ENCODE peak calls at places on chromosome 1, in four cellular contexts. K is dorsolateral prefrontal cortex, J is tibial artery, H is tibial nerve. R is an unnamed sample.

GRCh38 chr1:180562582-180562981 is 3.8 kb downstream of the OVAAL start:
- DNase-seq in K (no peak), J (no peak), H (no peak), R (no peak)

GRCh38 chr1:59025201-59025600 is 241.4 kb upstream of the JUN start:
- DNase-seq in K (no peak), J (no peak), H (no peak), R (no peak)

GRCh38 chr1:41175546-41175945 is 66.6 kb downstream of the SCMH1 start:
- DNase-seq in K (no peak), J (no peak), H (no peak), R (no peak)

GRCh38 chr1:30650959-30651320 is 72.4 kb downstream of the MATN1 start:
- DNase-seq in K (no peak), J (no peak), H (no peak), R (no peak)

GRCh38 chr1:197356723-197357533 is 88.9 kb downstream of the CRB1 start:
- DNase-seq in K (no peak), J (no peak), H (no peak), R (no peak)

GRCh38 chr1:53938136-53938830 is 7.2 kb downstream of the IFT25 start:
- DNase-seq in K (no peak), J (no peak), H (no peak), R (no peak)

GRCh38 chr1:225770586-225771248 is 6.9 kb upstream of the SRP9 start:
- DNase-seq in K (no peak), J (peak; percentile 33), H (no peak), R (no peak)

GRCh38 chr1:9721606-9722377 is 70.3 kb downstream of the PIK3CD start:
- DNase-seq in K (no peak), J (no peak), H (no peak), R (no peak)

GRCh38 chr1:5980314-5981008 is 11.8 kb downstream of the NPHP4 start:
- DNase-seq in K (peak; percentile 71), J (no peak), H (peak; percentile 59), R (peak; percentile 80)

GRCh38 chr1:16630661-16631247 is 17.4 kb upstream of the NBPF1 start:
- DNase-seq in K (peak; percentile 38), J (peak; percentile 72), H (no peak), R (peak; percentile 73)

GRCh38 chr1:169368406-169368769 is 393 bp downstream of the BLZF1 start:
- DNase-seq in K (peak; percentile 40), J (no peak), H (no peak), R (no peak)

DNA sequence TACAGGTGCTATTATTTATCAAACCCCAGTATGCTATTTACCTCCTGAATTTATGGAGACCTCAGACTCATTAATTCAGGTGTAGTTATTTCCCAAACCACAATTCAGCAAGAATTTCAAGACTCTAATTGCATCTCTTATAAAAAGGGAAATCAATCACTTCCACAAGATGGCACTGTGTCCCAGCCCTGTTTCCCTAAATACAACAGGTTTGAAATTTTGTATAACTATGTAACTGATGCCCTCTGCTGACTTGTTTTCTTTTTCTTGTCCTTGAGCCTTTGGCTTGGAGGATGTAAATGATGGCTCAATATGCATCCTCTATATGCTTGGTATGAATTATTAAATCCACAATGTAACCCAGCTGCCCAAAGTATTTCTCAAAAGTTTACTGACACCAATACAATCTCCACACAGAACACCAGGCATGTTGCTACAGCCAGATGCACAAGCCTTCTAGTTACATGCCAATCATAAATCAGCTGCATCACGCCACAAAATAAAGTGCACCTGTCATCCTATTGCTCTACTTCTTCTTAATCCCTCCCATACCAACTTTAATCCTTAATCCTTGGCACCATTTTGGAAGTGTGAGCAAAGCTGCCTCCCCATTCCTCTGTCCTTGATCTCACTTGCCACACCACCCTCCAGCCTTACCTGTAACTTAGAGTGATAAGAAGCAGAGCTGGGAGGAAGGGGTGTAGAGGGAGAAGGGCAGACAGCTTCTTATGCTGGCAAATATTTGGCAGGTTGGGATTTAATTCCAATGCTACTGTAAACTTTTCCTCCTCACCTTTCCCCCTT is 9.0 kb downstream of the C1orf105 start:
- DNase-seq in K (no peak), J (no peak), H (peak; percentile 52), R (no peak)
- TF ChIP-seq CTCF in K (peak; percentile 82), J (peak; percentile 75), H (peak; percentile 72), R (peak; percentile 60)

GRCh38 chr1:1164361-1164700 is 9.3 kb upstream of the TTLL10 start:
- DNase-seq in K (no peak), J (no peak), H (no peak), R (no peak)
- H3K27me3 ChIP-seq in K (peaks cover 30% of the 10 kb centered on the region), J (peaks cover 3% of the 10 kb centered on the region), H (peaks cover 83% of the 10 kb centered on the region), R (peaks cover 65% of the 10 kb centered on the region)

DNA sequence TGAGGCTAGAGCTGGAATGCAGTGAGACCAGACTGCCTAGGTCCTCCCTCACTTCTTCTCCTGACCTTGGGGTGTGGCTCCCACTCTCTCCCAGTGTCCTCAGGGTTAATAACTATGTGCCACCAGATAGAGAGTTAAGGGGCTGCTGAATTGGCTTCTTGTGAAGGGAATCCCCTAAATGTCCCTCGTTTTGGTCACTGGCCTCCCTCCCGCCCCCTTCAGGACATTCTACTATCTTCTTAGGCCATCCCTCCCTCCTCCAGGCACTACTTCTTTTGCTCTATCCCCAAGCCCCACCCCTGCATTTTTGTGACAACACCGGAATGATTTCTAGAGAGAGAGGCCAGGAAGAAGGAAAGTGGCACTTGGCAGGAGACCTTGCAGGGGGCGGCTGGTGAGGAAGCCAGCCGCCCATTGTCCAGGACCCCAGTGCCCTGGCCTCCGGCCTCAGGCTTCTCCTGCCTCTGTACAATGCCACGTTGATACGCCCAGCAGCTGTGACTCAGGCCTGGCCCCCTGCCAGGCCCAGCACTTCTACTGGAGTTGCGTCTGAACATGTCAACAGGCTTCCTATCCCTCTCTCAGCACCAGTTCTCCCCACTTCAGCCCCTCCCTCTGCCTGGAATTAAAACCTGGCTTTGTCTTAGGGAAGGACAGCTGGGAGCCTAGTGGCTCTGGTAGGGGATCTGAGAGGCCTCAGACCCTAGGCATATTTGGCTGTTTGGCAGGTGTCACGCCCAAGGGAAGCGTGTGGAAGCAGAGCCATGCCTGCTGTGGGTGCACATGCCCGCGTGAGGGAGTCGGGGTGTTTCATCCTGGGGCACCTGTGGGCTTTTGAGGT is 9.1 kb downstream of the LMNA start:
- DNase-seq in K (peak; percentile 92), J (peak; percentile 98), H (peak; percentile 93), R (peak; percentile 99)
- TF ChIP-seq CTCF in K (peak; percentile 15), J (no peak), H (peak; percentile 33), R (no peak)

DNA sequence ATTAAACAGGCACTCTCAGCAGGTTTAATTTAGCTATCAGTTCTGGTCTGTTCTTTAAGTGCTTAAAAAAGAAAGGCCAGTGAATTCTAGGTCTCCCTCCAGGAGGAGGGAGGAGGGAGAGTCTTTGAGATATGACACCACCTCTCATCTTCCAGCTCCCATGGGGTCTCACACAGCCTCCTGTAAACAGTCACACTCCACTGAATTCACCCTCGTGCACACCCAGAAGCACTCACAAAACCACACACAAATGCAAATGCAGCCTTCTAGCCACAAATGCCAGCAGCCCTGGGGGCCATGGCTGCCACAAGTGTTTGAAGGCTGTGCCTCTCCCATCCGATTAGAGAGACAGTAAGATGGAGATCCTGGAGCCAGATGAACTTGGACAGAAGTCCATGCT is 19.5 kb downstream of the FBXO2 start:
- DNase-seq in K (no peak), J (no peak), H (no peak), R (no peak)
- H3K27me3 ChIP-seq in K (no peaks in the 10 kb centered on the region), J (no peaks in the 10 kb centered on the region), H (peaks cover 48% of the 10 kb centered on the region), R (peaks cover 38% of the 10 kb centered on the region)